ENCODE peak calls at places on chromosomes 4 and X, in four cellular contexts. C is PC-3, I is brain microvascular endothelial cell, A is spleen. K is an unnamed sample.

GRCh38 chr4:169103966-169104412 is 93.9 kb upstream of the CBR4 start:
- DNase-seq in I (no peak), A (no peak), C (peak; percentile 95), K (peak; percentile 34)

GRCh38 chr4:54224960-54225670 is 4.0 kb upstream of the PDGFRA start:
- DNase-seq in C (no peak), A (no peak), I (no peak), K (no peak)

GRCh38 chrX:154321624-154322023 is 26.0 kb downstream of the TKTL1 start:
- DNase-seq in C (no peak), A (peak; percentile 62), I (no peak), K (no peak)

GRCh38 chrX:97876697-97877407 is 993.1 kb downstream of the RPA4 start:
- DNase-seq in I (no peak), C (peak; percentile 61), A (no peak), K (no peak)

GRCh38 chr4:184408021-184408710 is 66.2 kb downstream of the IRF2 start:
- DNase-seq in I (peak; percentile 54), A (no peak), C (peak; percentile 53), K (peak; percentile 19)

GRCh38 chr4:38583102-38583501 is 80.9 kb upstream of the KLF3 start:
- DNase-seq in C (no peak), A (no peak), I (no peak), K (no peak)

GRCh38 chr4:178778500-178778899 is 1336.3 kb upstream of the AGA start:
- DNase-seq in A (no peak), I (no peak), C (no peak), K (no peak)

GRCh38 chr4:84050014-84050413 is 449.1 kb downstream of the NKX6-1 start:
- DNase-seq in A (no peak), I (no peak), C (peak; percentile 5), K (no peak)

GRCh38 chrX:18377802-18378201 is 23.3 kb upstream of the SCML2 start:
- DNase-seq in C (peak; percentile 54), I (no peak), A (no peak), K (no peak)

GRCh38 chr4:119068529-119068962 is 67.1 kb upstream of the MYOZ2 start:
- DNase-seq in I (no peak), C (peak; percentile 64), A (no peak), K (peak; percentile 63)

GRCh38 chr4:6282247-6282646 is 12.6 kb downstream of the WFS1 start:
- DNase-seq in I (no peak), A (no peak), C (no peak), K (no peak)

GRCh38 chr4:39062094-39062493 is at the start of gene KLHL5:
- DNase-seq in A (no peak), I (no peak), C (no peak), K (no peak)

GRCh38 chr4:116824172-116824571 is 261.2 kb downstream of the TRAM1L1 start:
- DNase-seq in A (no peak), C (no peak), I (no peak), K (no peak)

GRCh38 chr4:120443111-120443510 is 376.5 kb upstream of the MAD2L1 start:
- DNase-seq in I (peak; percentile 39), A (no peak), C (no peak), K (no peak)

GRCh38 chr4:8435656-8436121 is 4.8 kb downstream of the ACOX3 start:
- DNase-seq in A (no peak), I (no peak), C (no peak), K (no peak)

GRCh38 chr4:8516061-8516573 is 64.1 kb upstream of the GPR78 start:
- DNase-seq in A (no peak), C (no peak), I (no peak), K (no peak)

GRCh38 chr4:15717126-15717525 is 14.3 kb downstream of the BST1 start:
- DNase-seq in C (peak; percentile 30), A (no peak), I (peak; percentile 24), K (no peak)

GRCh38 chr4:104494822-104495559 is at the start of gene CXXC4:
- DNase-seq in I (peak; percentile 5), C (no peak), A (peak; percentile 64), K (peak; percentile 11)

GRCh38 chr4:150464523-150464922 is 117.4 kb upstream of the MAB21L2 start:
- DNase-seq in I (no peak), A (no peak), C (no peak), K (no peak)

GRCh38 chrX:21972721-21973120 is 32.2 kb downstream of the SMS start:
- DNase-seq in A (no peak), C (peak; percentile 10), I (peak; percentile 80), K (no peak)

GRCh38 chrX:24242649-24243556 is 71.0 kb downstream of the SUPT20HL2 start:
- DNase-seq in C (no peak), I (peak; percentile 58), A (no peak), K (no peak)

DNA sequence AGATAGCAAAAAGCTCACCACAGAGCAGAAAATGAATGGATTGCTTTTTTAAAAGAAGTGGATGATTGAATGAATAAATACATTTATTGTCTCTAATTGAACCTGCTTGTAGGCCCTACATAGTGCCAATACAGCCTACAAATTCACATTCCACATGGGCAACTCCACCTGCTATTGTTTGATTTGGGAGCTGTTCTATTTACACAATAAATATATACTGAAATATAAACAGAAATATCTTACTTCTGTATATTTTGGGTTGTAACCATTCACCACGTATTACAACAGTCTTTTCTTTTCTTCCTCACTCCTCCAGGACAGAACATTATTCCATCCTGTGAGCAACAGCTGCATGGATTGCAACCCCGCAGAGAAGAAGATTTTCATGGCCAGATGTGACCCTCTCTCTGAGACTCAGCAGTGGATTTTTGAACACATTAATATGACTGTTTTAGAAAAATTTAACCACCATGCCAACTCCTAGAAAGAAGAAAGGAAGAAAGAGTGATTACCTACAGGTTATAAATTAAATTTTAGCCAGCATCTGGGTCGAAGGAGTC is 128.9 kb upstream of the GALNT7 start:
- DNase-seq in A (no peak), I (no peak), C (peak; percentile 41), K (no peak)
- H3K27ac ChIP-seq in A (peak overlapping the region; percentile 17), I (no peak overlapping the region), C (peak overlapping the region; percentile 44), K (no peak overlapping the region)

GRCh38 chrX:26664919-26665318 is 448.9 kb downstream of the MAGEB5 start:
- DNase-seq in A (no peak), C (peak; percentile 9), I (no peak), K (no peak)
- TF ChIP-seq CTCF in A (no peak), C (peak; percentile 41), I (no peak), K (no peak)

GRCh38 chr4:55321707-55322264 is 24.3 kb upstream of the SRD5A3 start:
- DNase-seq in C (peak; percentile 98), I (peak; percentile 85), A (no peak), K (peak; percentile 50)
- H3K27ac ChIP-seq in C (no peak overlapping the region), I (no peak overlapping the region), A (no peak overlapping the region), K (no peak overlapping the region)

GRCh38 chr4:112562254-112562653 is 46.3 kb upstream of the NEUROG2 start:
- DNase-seq in A (no peak), C (peak; percentile 53), I (no peak), K (no peak)

GRCh38 chr4:112567536-112567935 is 51.6 kb upstream of the NEUROG2 start:
- DNase-seq in C (no peak), I (no peak), A (no peak), K (no peak)

GRCh38 chr4:112563431-112564200 is 47.6 kb upstream of the NEUROG2 start:
- DNase-seq in I (no peak), A (no peak), C (no peak), K (no peak)

GRCh38 chr4:112560084-112560483 is 44.1 kb upstream of the NEUROG2 start:
- DNase-seq in A (no peak), C (no peak), I (no peak), K (no peak)

GRCh38 chr4:112564706-112565270 is 48.8 kb upstream of the NEUROG2 start:
- DNase-seq in I (no peak), C (no peak), A (no peak), K (no peak)
- TF ChIP-seq CTCF in I (no peak), C (peak; percentile 23), A (no peak), K (no peak)

GRCh38 chrX:11683057-11683456 is 17.3 kb upstream of the ARHGAP6 start:
- DNase-seq in I (no peak), A (no peak), C (no peak), K (no peak)
- H3K27ac ChIP-seq in I (no peak overlapping the region), A (no peak overlapping the region), C (no peak overlapping the region), K (no peak overlapping the region)

DNA sequence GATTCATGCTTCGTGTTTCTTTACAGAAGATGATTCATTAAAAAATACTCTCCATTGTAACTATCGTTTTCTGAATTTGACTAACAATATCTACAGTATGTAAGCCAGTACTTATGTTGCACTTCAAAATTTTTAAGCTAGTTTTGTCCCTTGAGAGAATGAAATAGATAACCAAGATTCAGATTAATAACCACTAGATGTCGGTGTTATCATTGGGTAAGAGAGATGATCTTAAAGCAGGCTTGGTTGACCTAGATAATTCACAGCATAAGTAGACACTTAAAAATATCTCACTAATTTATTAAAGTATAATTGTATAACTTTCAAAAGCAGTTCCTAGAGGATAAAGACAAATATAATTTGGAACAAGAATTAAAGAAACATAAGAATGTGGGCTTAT is 430.9 kb downstream of the C4orf33 start:
- DNase-seq in A (no peak), I (no peak), C (peak; percentile 37), K (no peak)
- TF ChIP-seq CTCF in A (peak; percentile 23), I (peak; percentile 23), C (peak; percentile 50), K (peak; percentile 32)